ENCODE peak calls at places on chromosomes 2 and 18, in six cellular contexts. M, F, T, A, S and U are unnamed samples.

GRCh38 chr2:180015951-180016709 is 9.0 kb upstream of the CWC22 start:
- DNase-seq in T (no peak), A (peak; percentile 36), F (no peak), S (peak; percentile 69), M (no peak), U (no peak)

GRCh38 chr2:203759692-203760365 is 53.4 kb downstream of the CD28 start:
- DNase-seq in A (peak; percentile 89), T (no peak), M (no peak), S (peak; percentile 90), F (no peak), U (no peak)

GRCh38 chr2:152418688-152419087 is 83.7 kb downstream of the FMNL2 start:
- DNase-seq in A (peak; percentile 43), T (no peak), M (no peak), F (no peak), S (peak; percentile 73), U (no peak)

GRCh38 chr2:118372876-118373597 is 284.8 kb downstream of the INSIG2 start:
- DNase-seq in A (no peak), M (no peak), F (no peak), T (no peak), S (no peak), U (no peak)

GRCh38 chr2:222973733-222974132 is 78.3 kb upstream of the KCNE4 start:
- DNase-seq in A (no peak), T (no peak), F (no peak), S (no peak), M (no peak), U (no peak)

GRCh38 chr2:181120625-181121024 is 140.2 kb downstream of the UBE2E3 start:
- DNase-seq in F (no peak), A (no peak), M (no peak), T (no peak), S (peak; percentile 10), U (no peak)

GRCh38 chr18:61579581-61579980 is 246.4 kb downstream of the CDH20 start:
- DNase-seq in F (no peak), T (no peak), M (no peak), S (no peak), A (no peak), U (no peak)

GRCh38 chr18:45871655-45872054 is 46.2 kb downstream of the SIGLEC15 start:
- DNase-seq in F (no peak), T (no peak), M (no peak), A (no peak), S (no peak), U (no peak)

GRCh38 chr2:68975844-68976243 is 1.4 kb downstream of the GKN1 start:
- DNase-seq in A (no peak), F (no peak), M (no peak), T (no peak), S (no peak), U (no peak)

GRCh38 chr2:11018651-11019185 is 107.0 kb downstream of the KCNF1 start:
- DNase-seq in A (no peak), S (no peak), F (no peak), M (no peak), T (peak; percentile 51), U (no peak)

GRCh38 chr18:36307513-36307912 is 10.0 kb downstream of the FHOD3 start:
- DNase-seq in A (no peak), F (no peak), M (no peak), S (no peak), T (no peak), U (no peak)

GRCh38 chr2:150528861-150529801 is 41.7 kb upstream of the RND3 start:
- DNase-seq in F (no peak), S (peak; percentile 64), T (no peak), A (peak; percentile 35), M (no peak), U (no peak)

GRCh38 chr2:84904717-84905174 is 710 bp upstream of the TMSB10 start:
- DNase-seq in M (peak; percentile 77), T (peak; percentile 85), A (peak; percentile 59), F (no peak), S (peak; percentile 80), U (peak; percentile 76)

GRCh38 chr2:71971493-71971892 is 176.2 kb downstream of the CYP26B1 start:
- DNase-seq in S (no peak), A (no peak), F (no peak), M (no peak), T (no peak), U (no peak)

GRCh38 chr2:127810156-127810636 is 775 bp downstream of the WDR33 start:
- DNase-seq in S (no peak), M (no peak), T (no peak), A (peak; percentile 21), F (no peak), U (no peak)

GRCh38 chr2:238912916-238913875 is 65.3 kb downstream of the TWIST2 start:
- DNase-seq in T (no peak), S (no peak), F (no peak), A (no peak), M (no peak), U (no peak)

GRCh38 chr2:119389615-119390306 is 23.0 kb downstream of the DBI start:
- DNase-seq in S (peak; percentile 48), F (no peak), T (no peak), M (peak; percentile 32), A (peak; percentile 67), U (no peak)

GRCh38 chr2:158102446-158102845 is 770 bp downstream of the UPP2 start:
- DNase-seq in S (no peak), F (no peak), A (no peak), T (no peak), M (no peak), U (no peak)

GRCh38 chr18:7879717-7880116 is 312.6 kb downstream of the PTPRM start:
- DNase-seq in T (no peak), A (no peak), F (no peak), M (no peak), S (no peak), U (no peak)